ENCODE peak calls at places on chromosomes 3 and 15, in eight cellular contexts. N is occipital lobe; O is type B pancreatic cell; R is stimulated activated CD4-positive, alpha-beta T cell treated with anti-CD3 and anti-CD28 coated beads, Interleukin-15, amount 100 ng/mL, for 1 hour; Y is cortex of kidney; Z is foreskin fibroblast; J is adipocyte; X is RCC 7860. M is an unnamed sample.

GRCh38 chr3:68306571-68306970 is 625.8 kb downstream of the TAFA4 start:
- DNase-seq in N (no peak), O (no peak), R (no peak), Y (no peak), Z (no peak), J (peak), X (no peak), M (no peak)

GRCh38 chr15:24729760-24730159 is 54.2 kb downstream of the NPAP1 start:
- DNase-seq in N (no peak), O (no peak), R (no peak), Y (no peak), Z (no peak), J (no peak), X (no peak), M (no peak)

GRCh38 chr3:63576826-63577225 is 75.6 kb upstream of the SNTN start:
- DNase-seq in N (no peak), O (no peak), R (no peak), Y (no peak), Z (no peak), J (no peak), X (no peak), M (no peak)

GRCh38 chr3:169836058-169836941 is 23.6 kb upstream of the LRRC34 start:
- DNase-seq in N (no peak), O (no peak), R (no peak), Y (no peak), Z (peak), J (no peak), X (no peak), M (no peak)

GRCh38 chr3:171791695-171792082 is 18.6 kb downstream of the PLD1 start:
- DNase-seq in N (no peak), O (no peak), R (no peak), Y (no peak), Z (peak), J (no peak), X (no peak), M (peak)

GRCh38 chr15:77871838-77872371 is 205.6 kb downstream of the TBC1D2B start:
- DNase-seq in N (no peak), O (no peak), R (no peak), Y (no peak), Z (no peak), J (no peak), X (no peak), M (no peak)

GRCh38 chr15:67185051-67185450 is 69.4 kb downstream of the AAGAB start:
- DNase-seq in N (no peak), O (no peak), R (no peak), Y (no peak), Z (no peak), J (no peak), X (no peak), M (no peak)

GRCh38 chr3:67564008-67564407 is 90.4 kb downstream of the SUCLG2 start:
- DNase-seq in N (no peak), O (no peak), R (no peak), Y (no peak), Z (no peak), J (no peak), X (no peak), M (no peak)

GRCh38 chr3:117346878-117347277 is 637.3 kb downstream of the TUSC7 start:
- DNase-seq in N (no peak), O (no peak), R (no peak), Y (no peak), Z (no peak), J (no peak), X (no peak), M (no peak)

GRCh38 chr3:18556503-18556902 is 131.4 kb upstream of the SATB1 start:
- DNase-seq in N (no peak), O (no peak), R (peak), Y (no peak), Z (no peak), J (no peak), X (peak), M (no peak)

GRCh38 chr15:76376029-76376428 is 39.5 kb downstream of the ISL2 start:
- DNase-seq in N (no peak), O (no peak), R (no peak), Y (no peak), Z (no peak), J (no peak), X (no peak), M (no peak)

GRCh38 chr15:100373942-100374341 is 32.2 kb upstream of the ADAMTS17 start:
- DNase-seq in N (no peak), O (no peak), R (no peak), Y (no peak), Z (no peak), J (no peak), X (no peak), M (peak)

GRCh38 chr15:49706805-49707204 is 86.0 kb downstream of the DTWD1 start:
- DNase-seq in N (no peak), O (no peak), R (no peak), Y (no peak), Z (no peak), J (no peak), X (no peak), M (no peak)

GRCh38 chr3:123152656-123153055 is 49.1 kb upstream of the SEC22A start:
- DNase-seq in N (no peak), O (peak), R (no peak), Y (no peak), Z (no peak), J (no peak), X (no peak), M (no peak)

GRCh38 chr3:177589041-177589650 is 391.9 kb upstream of the TBL1XR1 start:
- DNase-seq in N (no peak), O (no peak), R (no peak), Y (no peak), Z (no peak), J (no peak), X (no peak), M (no peak)

GRCh38 chr15:82040395-82040794 is 5.4 kb downstream of the MEX3B start:
- DNase-seq in N (no peak), O (no peak), R (no peak), Y (no peak), Z (no peak), J (no peak), X (no peak), M (no peak)

GRCh38 chr3:24573576-24573975 is 78.9 kb upstream of the THRB start:
- DNase-seq in N (no peak), O (no peak), R (no peak), Y (no peak), Z (no peak), J (no peak), X (no peak), M (no peak)

GRCh38 chr3:71258116-71258515 is 325.4 kb downstream of the FOXP1 start:
- DNase-seq in N (no peak), O (no peak), R (no peak), Y (no peak), Z (peak), J (peak), X (peak), M (peak)

GRCh38 chr3:135907422-135908165 is 57.9 kb upstream of the PPP2R3A start:
- DNase-seq in N (no peak), O (no peak), R (no peak), Y (no peak), Z (no peak), J (no peak), X (no peak), M (no peak)

GRCh38 chr3:36729204-36730056 is 34.9 kb downstream of the DCLK3 start:
- DNase-seq in N (no peak), O (no peak), R (no peak), Y (no peak), Z (peak), J (peak), X (peak), M (no peak)

GRCh38 chr3:195001961-195002861 is 268.7 kb downstream of the XXYLT1 start:
- DNase-seq in N (no peak), O (peak), R (no peak), Y (no peak), Z (peak), J (peak), X (no peak), M (peak)

GRCh38 chr15:38300395-38300794 is 47.8 kb downstream of the SPRED1 start:
- DNase-seq in N (no peak), O (no peak), R (no peak), Y (no peak), Z (no peak), J (peak), X (no peak), M (no peak)

GRCh38 chr3:113948015-113948917 is 453 bp downstream of the ZDHHC23 start:
- DNase-seq in N (peak), O (no peak), R (peak), Y (peak), Z (peak), J (peak), X (no peak), M (peak)

GRCh38 chr3:126207166-126207565 is 26.8 kb upstream of the ALDH1L1 start:
- DNase-seq in N (no peak), O (no peak), R (no peak), Y (no peak), Z (no peak), J (no peak), X (no peak), M (no peak)

GRCh38 chr3:142501004-142501926 is 53.4 kb upstream of the XRN1 start:
- DNase-seq in N (no peak), O (no peak), R (no peak), Y (no peak), Z (peak), J (peak), X (no peak), M (no peak)

GRCh38 chr15:82943176-82943575 is 9.3 kb downstream of the HOMER2 start:
- DNase-seq in N (no peak), O (no peak), R (no peak), Y (no peak), Z (no peak), J (no peak), X (peak), M (peak)

GRCh38 chr15:68031406-68031805 is 22.7 kb upstream of the PIAS1 start:
- DNase-seq in N (no peak), O (no peak), R (no peak), Y (no peak), Z (no peak), J (peak), X (no peak), M (no peak)

GRCh38 chr3:66138336-66139234 is 82.2 kb upstream of the SLC25A26 start:
- DNase-seq in N (no peak), O (no peak), R (no peak), Y (no peak), Z (peak), J (peak), X (peak), M (peak)

GRCh38 chr3:11558002-11558401 is 85.7 kb downstream of the VGLL4 start:
- DNase-seq in N (peak), O (no peak), R (no peak), Y (no peak), Z (peak), J (peak), X (no peak), M (no peak)

GRCh38 chr3:197008436-197009209 is 21.0 kb downstream of the MELTF start:
- DNase-seq in N (no peak), O (no peak), R (no peak), Y (no peak), Z (no peak), J (no peak), X (no peak), M (no peak)

GRCh38 chr3:187919990-187920389 is 174.7 kb upstream of the BCL6 start:
- DNase-seq in N (no peak), O (no peak), R (no peak), Y (no peak), Z (peak), J (no peak), X (no peak), M (no peak)

GRCh38 chr15:100245496-100245838 is 96.3 kb downstream of the ADAMTS17 start:
- DNase-seq in N (no peak), O (no peak), R (no peak), Y (no peak), Z (no peak), J (no peak), X (no peak), M (no peak)

GRCh38 chr3:139120336-139120971 is 75.8 kb upstream of the PRR23C start:
- DNase-seq in N (no peak), O (no peak), R (no peak), Y (no peak), Z (peak), J (peak), X (peak), M (peak)

GRCh38 chr3:148158210-148158609 is 539.5 kb upstream of the AGTR1 start:
- DNase-seq in N (no peak), O (no peak), R (no peak), Y (no peak), Z (peak), J (peak), X (peak), M (peak)

GRCh38 chr3:36643192-36643591 is 121.2 kb downstream of the DCLK3 start:
- DNase-seq in N (no peak), O (no peak), R (no peak), Y (no peak), Z (no peak), J (no peak), X (no peak), M (no peak)

GRCh38 chr3:195260286-195260905 is 10.6 kb downstream of the XXYLT1 start:
- DNase-seq in N (no peak), O (no peak), R (no peak), Y (no peak), Z (no peak), J (peak), X (no peak), M (no peak)

GRCh38 chr3:101310580-101311375 is 9.6 kb downstream of the IMPG2 start:
- DNase-seq in N (no peak), O (no peak), R (no peak), Y (no peak), Z (peak), J (peak), X (no peak), M (no peak)

GRCh38 chr3:146550743-146551510 is 6.5 kb upstream of the PLSCR1 start:
- DNase-seq in N (no peak), O (no peak), R (no peak), Y (no peak), Z (peak), J (peak), X (peak), M (peak)

GRCh38 chr3:42020681-42021307 is 58.9 kb upstream of the ULK4 start:
- DNase-seq in N (no peak), O (no peak), R (no peak), Y (no peak), Z (no peak), J (peak), X (peak), M (no peak)

M was measured in MG63.